ENCODE peak calls at places on chromosomes 13 and 19, in ten cellular contexts. P, K, S, Q, Z, H, N, T, M and J are unnamed samples.

GRCh38 chr19:33428627-33429013 is 55.1 kb downstream of the CEBPG start:
- DNase-seq in P (no peak), K (no peak), S (no peak), Q (no peak), Z (no peak), H (no peak), N (no peak), T (peak), M (no peak), J (peak)

GRCh38 chr19:38663957-38664502 is 16.6 kb downstream of the ACTN4 start:
- DNase-seq in P (no peak), K (no peak), S (no peak), Q (no peak), Z (peak), H (peak), N (no peak), T (no peak), M (no peak), J (no peak)

GRCh38 chr13:77033717-77034302 is 6.9 kb upstream of the FBXL3 start:
- DNase-seq in P (no peak), K (no peak), S (no peak), Q (peak), Z (no peak), H (no peak), N (peak), T (no peak), M (peak), J (no peak)

GRCh38 chr19:6221220-6221877 is 58.4 kb downstream of the MLLT1 start:
- DNase-seq in P (no peak), K (peak), S (no peak), Q (no peak), Z (no peak), H (peak), N (no peak), T (no peak), M (no peak), J (peak)

GRCh38 chr13:30366083-30366482 is 56.2 kb upstream of the UBE2L5 start:
- DNase-seq in P (no peak), K (no peak), S (no peak), Q (no peak), Z (no peak), H (no peak), N (no peak), T (no peak), M (no peak), J (no peak)

GRCh38 chr19:543912-544608 is at the start of gene GZMM:
- DNase-seq in P (no peak), K (no peak), S (no peak), Q (no peak), Z (no peak), H (peak), N (no peak), T (no peak), M (no peak), J (no peak)

GRCh38 chr19:48813123-48813911 is 2.5 kb upstream of the BCAT2 start:
- DNase-seq in P (no peak), K (no peak), S (no peak), Q (no peak), Z (no peak), H (no peak), N (no peak), T (no peak), M (no peak), J (no peak)

GRCh38 chr13:53129864-53130393 is 101.3 kb downstream of the OLFM4 start:
- DNase-seq in P (no peak), K (no peak), S (no peak), Q (no peak), Z (no peak), H (no peak), N (no peak), T (no peak), M (no peak), J (no peak)

GRCh38 chr19:33443638-33444195 is 70.2 kb downstream of the CEBPG start:
- DNase-seq in P (no peak), K (peak), S (no peak), Q (no peak), Z (no peak), H (peak), N (no peak), T (peak), M (no peak), J (peak)

GRCh38 chr19:5460748-5461147 is 5.5 kb downstream of the ZNRF4 start:
- DNase-seq in P (no peak), K (no peak), S (no peak), Q (no peak), Z (no peak), H (no peak), N (no peak), T (no peak), M (no peak), J (no peak)

GRCh38 chr13:65292488-65292901 is 1937.6 kb downstream of the PCDH9 start:
- DNase-seq in P (no peak), K (no peak), S (peak), Q (no peak), Z (no peak), H (no peak), N (peak), T (no peak), M (peak), J (no peak)

GRCh38 chr13:32426191-32426980 is 1.5 kb downstream of the N4BP2L1 start:
- DNase-seq in P (no peak), K (no peak), S (no peak), Q (no peak), Z (no peak), H (peak), N (no peak), T (no peak), M (peak), J (no peak)

GRCh38 chr19:33293255-33294057 is 8.9 kb downstream of the CEBPA start:
- DNase-seq in P (no peak), K (no peak), S (peak), Q (peak), Z (no peak), H (peak), N (peak), T (peak), M (peak), J (peak)

GRCh38 chr19:752652-753517 is 2.0 kb downstream of the MISP start:
- DNase-seq in P (peak), K (no peak), S (peak), Q (peak), Z (peak), H (no peak), N (peak), T (no peak), M (peak), J (peak)

GRCh38 chr19:28940751-28941500 is 272.0 kb downstream of the UQCRFS1 start:
- DNase-seq in P (no peak), K (no peak), S (peak), Q (no peak), Z (no peak), H (no peak), N (peak), T (no peak), M (peak), J (no peak)

GRCh38 chr13:69970521-69970920 is 137.1 kb upstream of the ATXN8OS start:
- DNase-seq in P (no peak), K (no peak), S (peak), Q (no peak), Z (no peak), H (no peak), N (no peak), T (no peak), M (no peak), J (no peak)

GRCh38 chr19:36103842-36104552 is 6.9 kb upstream of the OVOL3 start:
- DNase-seq in P (no peak), K (no peak), S (no peak), Q (peak), Z (no peak), H (no peak), N (no peak), T (no peak), M (no peak), J (no peak)

GRCh38 chr13:112391747-112392146 is 15.6 kb downstream of the SPACA7 start:
- DNase-seq in P (no peak), K (no peak), S (no peak), Q (no peak), Z (no peak), H (no peak), N (no peak), T (no peak), M (no peak), J (no peak)

GRCh38 chr13:107730835-107731234 is 484.5 kb downstream of the LIG4 start:
- DNase-seq in P (no peak), K (no peak), S (peak), Q (no peak), Z (no peak), H (no peak), N (no peak), T (no peak), M (no peak), J (no peak)

GRCh38 chr19:43505941-43506340 is 1.4 kb upstream of the PHLDB3 start:
- DNase-seq in P (no peak), K (no peak), S (no peak), Q (no peak), Z (no peak), H (no peak), N (no peak), T (no peak), M (no peak), J (no peak)

GRCh38 chr13:48994731-48995130 is 19.0 kb downstream of the FNDC3A start:
- DNase-seq in P (no peak), K (no peak), S (peak), Q (peak), Z (no peak), H (no peak), N (no peak), T (no peak), M (peak), J (no peak)

GRCh38 chr19:6947745-6948144 is 60.4 kb downstream of the ADGRE1 start:
- DNase-seq in P (no peak), K (no peak), S (peak), Q (no peak), Z (no peak), H (no peak), N (peak), T (no peak), M (peak), J (no peak)

GRCh38 chr19:4556574-4557185 is 2.8 kb downstream of the SEMA6B start:
- DNase-seq in P (no peak), K (no peak), S (peak), Q (peak), Z (no peak), H (no peak), N (no peak), T (no peak), M (no peak), J (no peak)

GRCh38 chr19:9075064-9075964 is 11.5 kb upstream of the OR1M1 start:
- DNase-seq in P (peak), K (no peak), S (peak), Q (peak), Z (peak), H (no peak), N (peak), T (peak), M (peak), J (no peak)

GRCh38 chr19:37218592-37218935 is 550 bp downstream of the ZNF383 start:
- DNase-seq in P (no peak), K (no peak), S (peak), Q (no peak), Z (no peak), H (no peak), N (peak), T (no peak), M (peak), J (no peak)

GRCh38 chr19:23882493-23882892 is 32.2 kb upstream of the ZNF726 start:
- DNase-seq in P (peak), K (no peak), S (no peak), Q (no peak), Z (no peak), H (no peak), N (peak), T (no peak), M (no peak), J (no peak)

GRCh38 chr19:45406165-45406956 is at the start of gene POLR1G:
- DNase-seq in P (peak), K (peak), S (peak), Q (peak), Z (peak), H (peak), N (peak), T (peak), M (peak), J (peak)

GRCh38 chr13:42707596-42707995 is 73.8 kb upstream of the FAM216B start:
- DNase-seq in P (no peak), K (no peak), S (peak), Q (peak), Z (no peak), H (no peak), N (peak), T (no peak), M (peak), J (no peak)

GRCh38 chr13:61916483-61916882 is 500.8 kb upstream of the PCDH20 start:
- DNase-seq in P (no peak), K (no peak), S (no peak), Q (no peak), Z (no peak), H (no peak), N (no peak), T (no peak), M (no peak), J (no peak)

GRCh38 chr19:7637374-7638256 is 705 bp downstream of the STXBP2 start:
- DNase-seq in P (peak), K (no peak), S (peak), Q (peak), Z (no peak), H (peak), N (no peak), T (no peak), M (no peak), J (peak)

GRCh38 chr13:33441015-33441414 is 155.5 kb upstream of the STARD13 start:
- DNase-seq in P (peak), K (no peak), S (peak), Q (peak), Z (no peak), H (no peak), N (peak), T (no peak), M (peak), J (no peak)

GRCh38 chr19:7397687-7398086 is 49.0 kb downstream of the ARHGEF18 start:
- DNase-seq in P (no peak), K (no peak), S (peak), Q (peak), Z (no peak), H (no peak), N (peak), T (no peak), M (peak), J (no peak)

GRCh38 chr13:111550062-111550461 is 229.6 kb downstream of the TEX29 start:
- DNase-seq in P (no peak), K (no peak), S (no peak), Q (no peak), Z (no peak), H (no peak), N (no peak), T (no peak), M (no peak), J (no peak)

GRCh38 chr19:18364826-18365528 is 21.0 kb upstream of the GDF15 start:
- DNase-seq in P (peak), K (peak), S (peak), Q (peak), Z (peak), H (no peak), N (peak), T (no peak), M (peak), J (peak)

GRCh38 chr19:41218615-41219507 is at the start of gene AXL:
- DNase-seq in P (peak), K (peak), S (peak), Q (peak), Z (peak), H (no peak), N (peak), T (no peak), M (peak), J (no peak)

GRCh38 chr19:12052057-12052570 is 647 bp downstream of the ZNF878 start:
- DNase-seq in P (no peak), K (peak), S (peak), Q (peak), Z (no peak), H (no peak), N (no peak), T (no peak), M (peak), J (no peak)

GRCh38 chr19:12047868-12048267 is 4.9 kb downstream of the ZNF878 start:
- DNase-seq in P (no peak), K (no peak), S (no peak), Q (no peak), Z (no peak), H (no peak), N (peak), T (no peak), M (no peak), J (no peak)

GRCh38 chr19:12055784-12056183 is 3.0 kb upstream of the ZNF878 start:
- DNase-seq in P (no peak), K (no peak), S (no peak), Q (no peak), Z (no peak), H (no peak), N (no peak), T (no peak), M (no peak), J (no peak)

GRCh38 chr19:12052571-12053169 is at the start of gene ZNF878:
- DNase-seq in P (peak), K (peak), S (peak), Q (peak), Z (peak), H (peak), N (peak), T (peak), M (peak), J (peak)
- TF ChIP-seq CTCF in P (no peak), K (no peak), S (no peak), Q (no peak), Z (peak), H (no peak), N (no peak), T (no peak), M (no peak), J (no peak)

GRCh38 chr19:42424345-42424707 is 2.9 kb downstream of the LIPE start:
- DNase-seq in P (no peak), K (no peak), S (no peak), Q (no peak), Z (no peak), H (peak), N (no peak), T (no peak), M (no peak), J (no peak)
- TF ChIP-seq CTCF in P (no peak), K (no peak), S (no peak), Q (no peak), Z (no peak), H (no peak), N (no peak), T (no peak), M (no peak), J (no peak)

GRCh38 chr13:28273919-28274318 is 135.6 kb downstream of the PAN3 start:
- DNase-seq in P (no peak), K (no peak), S (peak), Q (no peak), Z (no peak), H (no peak), N (no peak), T (no peak), M (no peak), J (no peak)
- TF ChIP-seq CTCF in P (no peak), K (no peak), S (no peak), Q (no peak), Z (no peak), H (no peak), N (no peak), T (no peak), M (no peak), J (no peak)

GRCh38 chr13:90253806-90254205 is 1093.7 kb upstream of the MIR17HG start:
- DNase-seq in P (no peak), K (no peak), S (no peak), Q (no peak), Z (no peak), H (no peak), N (no peak), T (no peak), M (no peak), J (no peak)
- TF ChIP-seq CTCF in P (no peak), K (no peak), S (no peak), Q (no peak), Z (no peak), H (no peak), N (no peak), T (no peak), M (no peak), J (no peak)